ENCODE peak calls at places on chromosomes 5 and 9, in six cellular contexts. B is NCI-H1694 treated with DMSO at 0.1 percent for 48 hours; M is heart right ventricle; Q is activated CD8-positive, alpha-beta T cell treated with anti-CD3 and anti-CD28 coated beads, Interleukin-2, amount 10 ng/mL, durations not matched to agents 7 days and 5 days; P is CD4-positive, alpha-beta T cell; W is HTR-8/SVneo. F is an unnamed sample.

GRCh38 chr9:121538221-121538620 is 38.6 kb upstream of the GGTA1 start:
- DNase-seq in B (no peak), P (no peak), Q (no peak), W (no peak), M (no peak), F (no peak)

GRCh38 chr5:50564079-50564478 is 102.4 kb upstream of the PARP8 start:
- DNase-seq in B (no peak), W (no peak), Q (peak; percentile 39), P (no peak), M (no peak), F (peak; percentile 38)

GRCh38 chr9:87550253-87550954 is 52.7 kb downstream of the DAPK1 start:
- DNase-seq in B (no peak), M (no peak), Q (no peak), P (no peak), W (no peak), F (no peak)

GRCh38 chr9:3758816-3759576 is 233.2 kb upstream of the RFX3 start:
- DNase-seq in P (no peak), M (no peak), B (peak; percentile 42), Q (no peak), W (no peak), F (peak; percentile 10)

GRCh38 chr9:6667633-6668280 is 22.2 kb upstream of the GLDC start:
- DNase-seq in P (no peak), Q (no peak), M (no peak), W (peak; percentile 46), B (peak; percentile 49), F (no peak)

GRCh38 chr5:65913519-65913918 is 12.9 kb upstream of the ERBIN start:
- DNase-seq in B (no peak), M (no peak), W (no peak), P (no peak), Q (no peak), F (no peak)

GRCh38 chr5:17314907-17315471 is 97.6 kb downstream of the BASP1 start:
- DNase-seq in B (peak; percentile 26), W (no peak), P (no peak), M (no peak), Q (no peak), F (no peak)

GRCh38 chr9:105138306-105138801 is 106.1 kb upstream of the SLC44A1 start:
- DNase-seq in P (no peak), W (no peak), M (peak; percentile 27), B (no peak), Q (no peak), F (no peak)

GRCh38 chr9:101564252-101564651 is 30.5 kb downstream of the PPP3R2 start:
- DNase-seq in B (no peak), W (no peak), M (no peak), P (no peak), Q (no peak), F (no peak)

GRCh38 chr5:74378464-74378863 is 262.1 kb downstream of the ENC1 start:
- DNase-seq in P (no peak), M (no peak), Q (no peak), W (no peak), B (no peak), F (no peak)

GRCh38 chr9:134175291-134175807 is 11.0 kb upstream of the RNU6ATAC start:
- DNase-seq in P (no peak), M (no peak), Q (no peak), B (no peak), W (no peak), F (no peak)

GRCh38 chr5:174325441-174325840 is 279.9 kb downstream of the NSG2 start:
- DNase-seq in W (no peak), P (no peak), M (no peak), Q (no peak), B (no peak), F (no peak)

GRCh38 chr5:95600557-95600956 is 19.3 kb upstream of the GPR150 start:
- DNase-seq in Q (no peak), P (no peak), W (no peak), M (no peak), B (no peak), F (no peak)

GRCh38 chr5:149886697-149887470 is 57.7 kb downstream of the PDE6A start:
- DNase-seq in W (peak; percentile 20), Q (no peak), P (no peak), B (no peak), M (no peak), F (no peak)

GRCh38 chr5:27969157-27969556 is 930.8 kb upstream of the CDH9 start:
- DNase-seq in W (no peak), Q (no peak), B (no peak), M (no peak), P (no peak), F (no peak)

GRCh38 chr9:99490736-99491135 is 268.7 kb downstream of the SEC61B start:
- DNase-seq in Q (no peak), P (no peak), B (no peak), W (no peak), M (no peak), F (no peak)

GRCh38 chr5:10090074-10090473 is 159.6 kb downstream of the ATPSCKMT start:
- DNase-seq in P (no peak), B (no peak), W (no peak), M (no peak), Q (peak; percentile 1), F (no peak)

GRCh38 chr9:122819791-122820489 is 8.4 kb downstream of the PDCL start:
- DNase-seq in P (no peak), W (no peak), B (no peak), Q (no peak), M (peak; percentile 36), F (no peak)

GRCh38 chr5:139385061-139385889 is 2.2 kb upstream of the SLC23A1 start:
- DNase-seq in W (no peak), Q (peak; percentile 59), B (no peak), P (no peak), M (no peak), F (no peak)

GRCh38 chr9:752201-752600 is 89.3 kb upstream of the DMRT1 start:
- DNase-seq in W (peak; percentile 9), B (no peak), M (no peak), P (no peak), Q (no peak), F (no peak)

GRCh38 chr9:124835026-124835501 is 18.2 kb upstream of the WDR38 start:
- DNase-seq in P (no peak), B (peak; percentile 76), W (no peak), M (peak; percentile 92), Q (no peak), F (no peak)

GRCh38 chr5:159855476-159856157 is 60.7 kb upstream of the ADRA1B start:
- DNase-seq in Q (no peak), B (no peak), P (no peak), W (no peak), M (peak; percentile 36), F (no peak)

GRCh38 chr5:65730910-65731309 is 8.9 kb downstream of the NLN start:
- DNase-seq in M (no peak), Q (no peak), W (no peak), P (no peak), B (no peak), F (no peak)

GRCh38 chr9:90987566-90987965 is 185.9 kb downstream of the SYK start:
- DNase-seq in P (no peak), M (no peak), Q (no peak), W (no peak), B (no peak), F (no peak)

GRCh38 chr5:6611561-6612256 is 21.1 kb downstream of the NSUN2 start:
- DNase-seq in Q (no peak), W (no peak), B (no peak), M (no peak), P (no peak), F (no peak)

GRCh38 chr5:96933764-96934163 is 2.1 kb upstream of the LNPEP start:
- DNase-seq in M (no peak), Q (no peak), B (no peak), W (no peak), P (no peak), F (no peak)

GRCh38 chr9:124602204-124602603 is 95.0 kb upstream of the NR5A1 start:
- DNase-seq in Q (no peak), M (no peak), W (no peak), P (no peak), B (no peak), F (no peak)

GRCh38 chr9:98686961-98687855 is 21.5 kb downstream of the GABBR2 start:
- DNase-seq in B (no peak), M (no peak), P (no peak), W (no peak), Q (no peak), F (no peak)

F was measured in activated T-helper 2 cell treated with anti-CD3 and anti-CD28 coated beads, Interferon-gamma antibody, Interleukin-2, Interleukin-4, amounts not matched to agents 10 μg/mL and 5 μg/mL and 100 μg/mL, durations not matched to agents 14 hours and 24 hours and 36 hours.